ENCODE peak calls at places on chromosome 20, in eight cellular contexts. One of them, this sample, is unnamed.

GRCh38 chr20:64104667-64105451 is 2.5 kb downstream of the NPBWR2 start:
- DNase-seq in activated T-helper 1 cell treated with Interleukin-2 at 50 U/mL for 16 hours: no peak
- DNase-seq in stromal cell of bone marrow: no peak
- DNase-seq in cerebellar cortex: no peak
- DNase-seq in tibial artery: peak
- DNase-seq in H9: no peak
- DNase-seq in GM04504: no peak
- DNase-seq in M059J: no peak
- DNase-seq in this sample: no peak

GRCh38 chr20:62297449-62298227 is 5.2 kb upstream of the ADRM1 start:
- DNase-seq in stromal cell of bone marrow: no peak
- DNase-seq in M059J: no peak
- DNase-seq in cerebellar cortex: no peak
- DNase-seq in H9: no peak
- DNase-seq in GM04504: no peak
- DNase-seq in tibial artery: no peak
- DNase-seq in activated T-helper 1 cell treated with Interleukin-2 at 50 U/mL for 16 hours: no peak
- DNase-seq in this sample: no peak

GRCh38 chr20:37442986-37443385 is 78.1 kb upstream of the NNAT start:
- DNase-seq in H9: no peak
- DNase-seq in M059J: no peak
- DNase-seq in stromal cell of bone marrow: no peak
- DNase-seq in cerebellar cortex: no peak
- DNase-seq in activated T-helper 1 cell treated with Interleukin-2 at 50 U/mL for 16 hours: no peak
- DNase-seq in GM04504: no peak
- DNase-seq in tibial artery: no peak
- DNase-seq in this sample: no peak

GRCh38 chr20:37543828-37544227 is 16.2 kb upstream of the BLCAP start:
- DNase-seq in GM04504: no peak
- DNase-seq in cerebellar cortex: no peak
- DNase-seq in stromal cell of bone marrow: no peak
- DNase-seq in H9: peak
- DNase-seq in activated T-helper 1 cell treated with Interleukin-2 at 50 U/mL for 16 hours: no peak
- DNase-seq in tibial artery: no peak
- DNase-seq in M059J: peak
- DNase-seq in this sample: no peak

GRCh38 chr20:43915209-43916072 is 789 bp downstream of the TOX2 start:
- DNase-seq in GM04504: no peak
- DNase-seq in M059J: peak
- DNase-seq in activated T-helper 1 cell treated with Interleukin-2 at 50 U/mL for 16 hours: no peak
- DNase-seq in stromal cell of bone marrow: no peak
- DNase-seq in tibial artery: peak
- DNase-seq in cerebellar cortex: no peak
- DNase-seq in H9: peak
- DNase-seq in this sample: no peak

GRCh38 chr20:62571667-62572344 is 70.5 kb upstream of the SLCO4A1 start:
- DNase-seq in GM04504: no peak
- DNase-seq in M059J: peak
- DNase-seq in stromal cell of bone marrow: no peak
- DNase-seq in activated T-helper 1 cell treated with Interleukin-2 at 50 U/mL for 16 hours: no peak
- DNase-seq in H9: peak
- DNase-seq in tibial artery: no peak
- DNase-seq in cerebellar cortex: peak
- DNase-seq in this sample: no peak

GRCh38 chr20:3203315-3204123 is 963 bp downstream of the DDRGK1 start:
- DNase-seq in cerebellar cortex: peak
- DNase-seq in tibial artery: no peak
- DNase-seq in M059J: peak
- DNase-seq in activated T-helper 1 cell treated with Interleukin-2 at 50 U/mL for 16 hours: no peak
- DNase-seq in H9: no peak
- DNase-seq in stromal cell of bone marrow: no peak
- DNase-seq in GM04504: no peak
- DNase-seq in this sample: no peak

GRCh38 chr20:10359621-10360040 is 74.4 kb downstream of the MKKS start:
- DNase-seq in GM04504: no peak
- DNase-seq in H9: no peak
- DNase-seq in stromal cell of bone marrow: no peak
- DNase-seq in M059J: peak
- DNase-seq in tibial artery: no peak
- DNase-seq in activated T-helper 1 cell treated with Interleukin-2 at 50 U/mL for 16 hours: no peak
- DNase-seq in cerebellar cortex: no peak
- DNase-seq in this sample: no peak

GRCh38 chr20:60123096-60123495 is 164.9 kb downstream of the CDH26 start:
- DNase-seq in activated T-helper 1 cell treated with Interleukin-2 at 50 U/mL for 16 hours: no peak
- DNase-seq in GM04504: no peak
- DNase-seq in stromal cell of bone marrow: no peak
- DNase-seq in tibial artery: no peak
- DNase-seq in M059J: peak
- DNase-seq in cerebellar cortex: no peak
- DNase-seq in H9: no peak
- DNase-seq in this sample: no peak

GRCh38 chr20:23005761-23006160 is 29.4 kb upstream of the SSTR4 start:
- DNase-seq in H9: no peak
- DNase-seq in stromal cell of bone marrow: no peak
- DNase-seq in activated T-helper 1 cell treated with Interleukin-2 at 50 U/mL for 16 hours: no peak
- DNase-seq in M059J: no peak
- DNase-seq in tibial artery: no peak
- DNase-seq in cerebellar cortex: no peak
- DNase-seq in GM04504: no peak
- DNase-seq in this sample: no peak

GRCh38 chr20:19688031-19688806 is 69.8 kb upstream of the RIN2 start:
- DNase-seq in GM04504: peak
- DNase-seq in stromal cell of bone marrow: peak
- DNase-seq in cerebellar cortex: peak
- DNase-seq in H9: peak
- DNase-seq in M059J: peak
- DNase-seq in tibial artery: peak
- DNase-seq in activated T-helper 1 cell treated with Interleukin-2 at 50 U/mL for 16 hours: no peak
- DNase-seq in this sample: peak

GRCh38 chr20:50331469-50332251 is 141.0 kb downstream of the CEBPB start:
- DNase-seq in GM04504: no peak
- DNase-seq in tibial artery: no peak
- DNase-seq in H9: no peak
- DNase-seq in M059J: peak
- DNase-seq in stromal cell of bone marrow: no peak
- DNase-seq in cerebellar cortex: no peak
- DNase-seq in activated T-helper 1 cell treated with Interleukin-2 at 50 U/mL for 16 hours: no peak
- DNase-seq in this sample: no peak

GRCh38 chr20:48490976-48491657 is 336.7 kb downstream of the PREX1 start:
- DNase-seq in tibial artery: no peak
- DNase-seq in stromal cell of bone marrow: no peak
- DNase-seq in activated T-helper 1 cell treated with Interleukin-2 at 50 U/mL for 16 hours: no peak
- DNase-seq in H9: no peak
- DNase-seq in GM04504: no peak
- DNase-seq in M059J: no peak
- DNase-seq in cerebellar cortex: no peak
- DNase-seq in this sample: no peak

GRCh38 chr20:46494077-46494476 is 19.3 kb downstream of the ZNF334 start:
- DNase-seq in stromal cell of bone marrow: no peak
- DNase-seq in M059J: no peak
- DNase-seq in H9: no peak
- DNase-seq in GM04504: no peak
- DNase-seq in cerebellar cortex: no peak
- DNase-seq in activated T-helper 1 cell treated with Interleukin-2 at 50 U/mL for 16 hours: no peak
- DNase-seq in tibial artery: no peak
- DNase-seq in this sample: no peak

GRCh38 chr20:34110025-34111013 is 1.7 kb downstream of the EIF2S2 start:
- DNase-seq in stromal cell of bone marrow: peak
- DNase-seq in activated T-helper 1 cell treated with Interleukin-2 at 50 U/mL for 16 hours: no peak
- DNase-seq in tibial artery: no peak
- DNase-seq in H9: no peak
- DNase-seq in GM04504: no peak
- DNase-seq in cerebellar cortex: no peak
- DNase-seq in M059J: no peak
- DNase-seq in this sample: no peak

GRCh38 chr20:49893242-49894072 is 21.9 kb downstream of the SPATA2 start:
- DNase-seq in activated T-helper 1 cell treated with Interleukin-2 at 50 U/mL for 16 hours: no peak
- DNase-seq in stromal cell of bone marrow: no peak
- DNase-seq in cerebellar cortex: no peak
- DNase-seq in GM04504: no peak
- DNase-seq in tibial artery: peak
- DNase-seq in M059J: no peak
- DNase-seq in H9: no peak
- DNase-seq in this sample: no peak

GRCh38 chr20:43448748-43449535 is 8.8 kb upstream of the SRSF6 start:
- DNase-seq in H9: peak
- DNase-seq in activated T-helper 1 cell treated with Interleukin-2 at 50 U/mL for 16 hours: no peak
- DNase-seq in GM04504: peak
- DNase-seq in tibial artery: no peak
- DNase-seq in cerebellar cortex: peak
- DNase-seq in M059J: peak
- DNase-seq in stromal cell of bone marrow: no peak
- DNase-seq in this sample: no peak

GRCh38 chr20:48260370-48260769 is 475.1 kb upstream of the SULF2 start:
- DNase-seq in activated T-helper 1 cell treated with Interleukin-2 at 50 U/mL for 16 hours: no peak
- DNase-seq in H9: no peak
- DNase-seq in stromal cell of bone marrow: no peak
- DNase-seq in tibial artery: no peak
- DNase-seq in GM04504: no peak
- DNase-seq in cerebellar cortex: no peak
- DNase-seq in M059J: no peak
- DNase-seq in this sample: no peak

GRCh38 chr20:49896204-49896603 is 19.1 kb downstream of the SPATA2 start:
- DNase-seq in activated T-helper 1 cell treated with Interleukin-2 at 50 U/mL for 16 hours: no peak
- DNase-seq in tibial artery: peak
- DNase-seq in cerebellar cortex: no peak
- DNase-seq in GM04504: no peak
- DNase-seq in M059J: no peak
- DNase-seq in stromal cell of bone marrow: no peak
- DNase-seq in H9: no peak
- DNase-seq in this sample: peak

GRCh38 chr20:47265984-47266383 is 90.5 kb downstream of the ZMYND8 start:
- DNase-seq in cerebellar cortex: no peak
- DNase-seq in H9: no peak
- DNase-seq in tibial artery: peak
- DNase-seq in stromal cell of bone marrow: no peak
- DNase-seq in activated T-helper 1 cell treated with Interleukin-2 at 50 U/mL for 16 hours: no peak
- DNase-seq in M059J: no peak
- DNase-seq in GM04504: no peak
- DNase-seq in this sample: no peak

GRCh38 chr20:62957136-62958117 is 4.9 kb downstream of the SLC17A9 start:
- DNase-seq in GM04504: no peak
- DNase-seq in activated T-helper 1 cell treated with Interleukin-2 at 50 U/mL for 16 hours: no peak
- DNase-seq in stromal cell of bone marrow: no peak
- DNase-seq in H9: no peak
- DNase-seq in tibial artery: no peak
- DNase-seq in cerebellar cortex: no peak
- DNase-seq in M059J: no peak
- DNase-seq in this sample: no peak

GRCh38 chr20:10573951-10574339 is 99.9 kb downstream of the JAG1 start:
- DNase-seq in H9: no peak
- DNase-seq in activated T-helper 1 cell treated with Interleukin-2 at 50 U/mL for 16 hours: no peak
- DNase-seq in M059J: no peak
- DNase-seq in cerebellar cortex: no peak
- DNase-seq in GM04504: no peak
- DNase-seq in stromal cell of bone marrow: no peak
- DNase-seq in tibial artery: no peak
- DNase-seq in this sample: no peak

GRCh38 chr20:25293507-25293906 is 45.6 kb downstream of the PYGB start:
- DNase-seq in cerebellar cortex: peak
- DNase-seq in activated T-helper 1 cell treated with Interleukin-2 at 50 U/mL for 16 hours: no peak
- DNase-seq in M059J: no peak
- DNase-seq in tibial artery: no peak
- DNase-seq in GM04504: no peak
- DNase-seq in H9: no peak
- DNase-seq in stromal cell of bone marrow: no peak
- DNase-seq in this sample: no peak

GRCh38 chr20:50716518-50716917 is 14.9 kb upstream of the PARD6B start:
- DNase-seq in GM04504: no peak
- DNase-seq in M059J: no peak
- DNase-seq in tibial artery: no peak
- DNase-seq in cerebellar cortex: no peak
- DNase-seq in stromal cell of bone marrow: no peak
- DNase-seq in activated T-helper 1 cell treated with Interleukin-2 at 50 U/mL for 16 hours: no peak
- DNase-seq in H9: no peak
- DNase-seq in this sample: no peak

GRCh38 chr20:36154696-36155628 is at the start of gene EPB41L1:
- DNase-seq in GM04504: no peak
- DNase-seq in M059J: no peak
- DNase-seq in stromal cell of bone marrow: no peak
- DNase-seq in activated T-helper 1 cell treated with Interleukin-2 at 50 U/mL for 16 hours: no peak
- DNase-seq in cerebellar cortex: peak
- DNase-seq in tibial artery: peak
- DNase-seq in H9: peak
- DNase-seq in this sample: no peak

GRCh38 chr20:18623156-18623555 is 35.3 kb downstream of the DTD1 start:
- DNase-seq in tibial artery: no peak
- DNase-seq in activated T-helper 1 cell treated with Interleukin-2 at 50 U/mL for 16 hours: no peak
- DNase-seq in cerebellar cortex: no peak
- DNase-seq in GM04504: no peak
- DNase-seq in M059J: no peak
- DNase-seq in H9: no peak
- DNase-seq in stromal cell of bone marrow: no peak
- DNase-seq in this sample: no peak

GRCh38 chr20:8627386-8628030 is 441.4 kb upstream of the PLCB4 start:
- DNase-seq in M059J: no peak
- DNase-seq in cerebellar cortex: no peak
- DNase-seq in tibial artery: no peak
- DNase-seq in activated T-helper 1 cell treated with Interleukin-2 at 50 U/mL for 16 hours: no peak
- DNase-seq in GM04504: no peak
- DNase-seq in stromal cell of bone marrow: no peak
- DNase-seq in H9: no peak
- DNase-seq in this sample: no peak

GRCh38 chr20:38283236-38283635 is 20.7 kb upstream of the BPI start:
- DNase-seq in activated T-helper 1 cell treated with Interleukin-2 at 50 U/mL for 16 hours: no peak
- DNase-seq in GM04504: no peak
- DNase-seq in cerebellar cortex: no peak
- DNase-seq in M059J: no peak
- DNase-seq in tibial artery: no peak
- DNase-seq in H9: no peak
- DNase-seq in stromal cell of bone marrow: no peak
- DNase-seq in this sample: no peak

GRCh38 chr20:5508044-5508443 is 191.3 kb upstream of the PROKR2 start:
- DNase-seq in tibial artery: no peak
- DNase-seq in M059J: no peak
- DNase-seq in stromal cell of bone marrow: no peak
- DNase-seq in H9: no peak
- DNase-seq in GM04504: no peak
- DNase-seq in activated T-helper 1 cell treated with Interleukin-2 at 50 U/mL for 16 hours: no peak
- DNase-seq in cerebellar cortex: no peak
- DNase-seq in this sample: no peak

GRCh38 chr20:32527447-32528055 is 57.6 kb downstream of the NOL4L start:
- DNase-seq in tibial artery: no peak
- DNase-seq in M059J: no peak
- DNase-seq in H9: no peak
- DNase-seq in cerebellar cortex: no peak
- DNase-seq in activated T-helper 1 cell treated with Interleukin-2 at 50 U/mL for 16 hours: no peak
- DNase-seq in stromal cell of bone marrow: no peak
- DNase-seq in GM04504: no peak
- DNase-seq in this sample: no peak

GRCh38 chr20:51489611-51490010 is 52.9 kb downstream of the NFATC2 start:
- DNase-seq in GM04504: no peak
- DNase-seq in M059J: no peak
- DNase-seq in stromal cell of bone marrow: no peak
- DNase-seq in activated T-helper 1 cell treated with Interleukin-2 at 50 U/mL for 16 hours: no peak
- DNase-seq in cerebellar cortex: no peak
- DNase-seq in H9: no peak
- DNase-seq in tibial artery: no peak
- DNase-seq in this sample: no peak

GRCh38 chr20:13455713-13456112 is 183.0 kb downstream of the TASP1 start:
- DNase-seq in M059J: no peak
- DNase-seq in activated T-helper 1 cell treated with Interleukin-2 at 50 U/mL for 16 hours: no peak
- DNase-seq in cerebellar cortex: no peak
- DNase-seq in GM04504: peak
- DNase-seq in stromal cell of bone marrow: no peak
- DNase-seq in H9: no peak
- DNase-seq in tibial artery: no peak
- DNase-seq in this sample: no peak

GRCh38 chr20:63032026-63032800 is 25.4 kb upstream of the BHLHE23 start:
- DNase-seq in stromal cell of bone marrow: no peak
- DNase-seq in M059J: no peak
- DNase-seq in GM04504: no peak
- DNase-seq in cerebellar cortex: no peak
- DNase-seq in tibial artery: no peak
- DNase-seq in H9: no peak
- DNase-seq in activated T-helper 1 cell treated with Interleukin-2 at 50 U/mL for 16 hours: no peak
- DNase-seq in this sample: no peak

GRCh38 chr20:58965270-58966064 is 15.6 kb upstream of the NELFCD start:
- DNase-seq in M059J: no peak
- DNase-seq in cerebellar cortex: no peak
- DNase-seq in GM04504: no peak
- DNase-seq in activated T-helper 1 cell treated with Interleukin-2 at 50 U/mL for 16 hours: no peak
- DNase-seq in tibial artery: no peak
- DNase-seq in H9: no peak
- DNase-seq in stromal cell of bone marrow: no peak
- DNase-seq in this sample: no peak

This sample was measured in gastrocnemius medialis.